ENCODE peak calls at places on chromosomes 4 and X, in six cellular contexts. One of them, this sample, is unnamed.
A peak's percentile ranks its signal among the peaks of the same experiment; 100 is the strongest.

GRCh38 chrX:100494570-100494969 is 84.5 kb upstream of the PCDH19 start:
- DNase-seq in fibroblast of the conjunctiva: no peak
- DNase-seq in stimulated activated CD4-positive, alpha-beta T cell treated with anti-CD3 and anti-CD28 coated beads, Interleukin-15, amount 100 ng/mL, for 1 hour: no peak
- DNase-seq in stimulated activated CD8-positive, alpha-beta memory T cell treated with anti-CD3 and anti-CD28 coated beads, Interleukin-2, amount 100 ng/mL, for 1 hour: no peak
- DNase-seq in NAMALWA: no peak
- DNase-seq in activated gamma-delta T cell treated with anti-CD3 and anti-CD28 coated beads, Interleukin-2, amount 50 U/mL, for 16 hours: no peak
- DNase-seq in this sample: no peak

GRCh38 chr4:10924274-10924673 is 239.7 kb upstream of the CLNK start:
- DNase-seq in NAMALWA: no peak
- DNase-seq in fibroblast of the conjunctiva: no peak
- DNase-seq in stimulated activated CD4-positive, alpha-beta T cell treated with anti-CD3 and anti-CD28 coated beads, Interleukin-15, amount 100 ng/mL, for 1 hour: no peak
- DNase-seq in activated gamma-delta T cell treated with anti-CD3 and anti-CD28 coated beads, Interleukin-2, amount 50 U/mL, for 16 hours: no peak
- DNase-seq in stimulated activated CD8-positive, alpha-beta memory T cell treated with anti-CD3 and anti-CD28 coated beads, Interleukin-2, amount 100 ng/mL, for 1 hour: no peak
- DNase-seq in this sample: no peak

GRCh38 chrX:40192196-40192595 is 94.4 kb upstream of the BCOR start:
- DNase-seq in stimulated activated CD8-positive, alpha-beta memory T cell treated with anti-CD3 and anti-CD28 coated beads, Interleukin-2, amount 100 ng/mL, for 1 hour: no peak
- DNase-seq in fibroblast of the conjunctiva: no peak
- DNase-seq in NAMALWA: no peak
- DNase-seq in activated gamma-delta T cell treated with anti-CD3 and anti-CD28 coated beads, Interleukin-2, amount 50 U/mL, for 16 hours: no peak
- DNase-seq in stimulated activated CD4-positive, alpha-beta T cell treated with anti-CD3 and anti-CD28 coated beads, Interleukin-15, amount 100 ng/mL, for 1 hour: no peak
- DNase-seq in this sample: no peak

GRCh38 chr4:188411805-188412204 is 272.6 kb downstream of the TRIML1 start:
- DNase-seq in NAMALWA: no peak
- DNase-seq in stimulated activated CD4-positive, alpha-beta T cell treated with anti-CD3 and anti-CD28 coated beads, Interleukin-15, amount 100 ng/mL, for 1 hour: no peak
- DNase-seq in stimulated activated CD8-positive, alpha-beta memory T cell treated with anti-CD3 and anti-CD28 coated beads, Interleukin-2, amount 100 ng/mL, for 1 hour: no peak
- DNase-seq in fibroblast of the conjunctiva: no peak
- DNase-seq in activated gamma-delta T cell treated with anti-CD3 and anti-CD28 coated beads, Interleukin-2, amount 50 U/mL, for 16 hours: no peak
- DNase-seq in this sample: no peak

GRCh38 chrX:127317159-127317558 is 497.6 kb downstream of the PRR32 start:
- DNase-seq in stimulated activated CD4-positive, alpha-beta T cell treated with anti-CD3 and anti-CD28 coated beads, Interleukin-15, amount 100 ng/mL, for 1 hour: no peak
- DNase-seq in stimulated activated CD8-positive, alpha-beta memory T cell treated with anti-CD3 and anti-CD28 coated beads, Interleukin-2, amount 100 ng/mL, for 1 hour: no peak
- DNase-seq in fibroblast of the conjunctiva: no peak
- DNase-seq in activated gamma-delta T cell treated with anti-CD3 and anti-CD28 coated beads, Interleukin-2, amount 50 U/mL, for 16 hours: no peak
- DNase-seq in NAMALWA: no peak
- DNase-seq in this sample: no peak

GRCh38 chr4:948936-949300 is 16.7 kb downstream of the TMEM175 start:
- DNase-seq in NAMALWA: no peak
- DNase-seq in stimulated activated CD8-positive, alpha-beta memory T cell treated with anti-CD3 and anti-CD28 coated beads, Interleukin-2, amount 100 ng/mL, for 1 hour: no peak
- DNase-seq in activated gamma-delta T cell treated with anti-CD3 and anti-CD28 coated beads, Interleukin-2, amount 50 U/mL, for 16 hours: no peak
- DNase-seq in fibroblast of the conjunctiva: no peak
- DNase-seq in stimulated activated CD4-positive, alpha-beta T cell treated with anti-CD3 and anti-CD28 coated beads, Interleukin-15, amount 100 ng/mL, for 1 hour: no peak
- DNase-seq in this sample: no peak

GRCh38 chr4:100170986-100171385 is 19.3 kb downstream of the DDIT4L start:
- DNase-seq in activated gamma-delta T cell treated with anti-CD3 and anti-CD28 coated beads, Interleukin-2, amount 50 U/mL, for 16 hours: no peak
- DNase-seq in NAMALWA: no peak
- DNase-seq in stimulated activated CD4-positive, alpha-beta T cell treated with anti-CD3 and anti-CD28 coated beads, Interleukin-15, amount 100 ng/mL, for 1 hour: no peak
- DNase-seq in stimulated activated CD8-positive, alpha-beta memory T cell treated with anti-CD3 and anti-CD28 coated beads, Interleukin-2, amount 100 ng/mL, for 1 hour: no peak
- DNase-seq in fibroblast of the conjunctiva: no peak
- DNase-seq in this sample: no peak

GRCh38 chrX:85109235-85109634 is 105.6 kb downstream of the APOOL start:
- DNase-seq in fibroblast of the conjunctiva: no peak
- DNase-seq in stimulated activated CD4-positive, alpha-beta T cell treated with anti-CD3 and anti-CD28 coated beads, Interleukin-15, amount 100 ng/mL, for 1 hour: no peak
- DNase-seq in activated gamma-delta T cell treated with anti-CD3 and anti-CD28 coated beads, Interleukin-2, amount 50 U/mL, for 16 hours: no peak
- DNase-seq in NAMALWA: peak; percentile 54
- DNase-seq in stimulated activated CD8-positive, alpha-beta memory T cell treated with anti-CD3 and anti-CD28 coated beads, Interleukin-2, amount 100 ng/mL, for 1 hour: no peak
- DNase-seq in this sample: no peak

GRCh38 chrX:10176121-10177003 is 19.6 kb downstream of the CLCN4 start:
- DNase-seq in stimulated activated CD4-positive, alpha-beta T cell treated with anti-CD3 and anti-CD28 coated beads, Interleukin-15, amount 100 ng/mL, for 1 hour: no peak
- DNase-seq in fibroblast of the conjunctiva: no peak
- DNase-seq in NAMALWA: no peak
- DNase-seq in stimulated activated CD8-positive, alpha-beta memory T cell treated with anti-CD3 and anti-CD28 coated beads, Interleukin-2, amount 100 ng/mL, for 1 hour: no peak
- DNase-seq in activated gamma-delta T cell treated with anti-CD3 and anti-CD28 coated beads, Interleukin-2, amount 50 U/mL, for 16 hours: no peak
- DNase-seq in this sample: no peak

GRCh38 chr4:10664408-10664807 is 20.2 kb downstream of the CLNK start:
- DNase-seq in stimulated activated CD8-positive, alpha-beta memory T cell treated with anti-CD3 and anti-CD28 coated beads, Interleukin-2, amount 100 ng/mL, for 1 hour: no peak
- DNase-seq in stimulated activated CD4-positive, alpha-beta T cell treated with anti-CD3 and anti-CD28 coated beads, Interleukin-15, amount 100 ng/mL, for 1 hour: no peak
- DNase-seq in NAMALWA: no peak
- DNase-seq in activated gamma-delta T cell treated with anti-CD3 and anti-CD28 coated beads, Interleukin-2, amount 50 U/mL, for 16 hours: no peak
- DNase-seq in fibroblast of the conjunctiva: peak; percentile 89
- DNase-seq in this sample: no peak

GRCh38 chrX:49266536-49267445 is 2.3 kb upstream of the FOXP3 start:
- DNase-seq in stimulated activated CD8-positive, alpha-beta memory T cell treated with anti-CD3 and anti-CD28 coated beads, Interleukin-2, amount 100 ng/mL, for 1 hour: no peak
- DNase-seq in activated gamma-delta T cell treated with anti-CD3 and anti-CD28 coated beads, Interleukin-2, amount 50 U/mL, for 16 hours: no peak
- DNase-seq in stimulated activated CD4-positive, alpha-beta T cell treated with anti-CD3 and anti-CD28 coated beads, Interleukin-15, amount 100 ng/mL, for 1 hour: no peak
- DNase-seq in fibroblast of the conjunctiva: no peak
- DNase-seq in NAMALWA: no peak
- DNase-seq in this sample: no peak

GRCh38 chr4:55348436-55348835 is 2.4 kb downstream of the SRD5A3 start:
- DNase-seq in NAMALWA: no peak
- DNase-seq in activated gamma-delta T cell treated with anti-CD3 and anti-CD28 coated beads, Interleukin-2, amount 50 U/mL, for 16 hours: no peak
- DNase-seq in stimulated activated CD4-positive, alpha-beta T cell treated with anti-CD3 and anti-CD28 coated beads, Interleukin-15, amount 100 ng/mL, for 1 hour: no peak
- DNase-seq in fibroblast of the conjunctiva: no peak
- DNase-seq in stimulated activated CD8-positive, alpha-beta memory T cell treated with anti-CD3 and anti-CD28 coated beads, Interleukin-2, amount 100 ng/mL, for 1 hour: no peak
- DNase-seq in this sample: no peak

GRCh38 chr4:7565483-7565882 is 130.8 kb upstream of the PSAPL1 start:
- DNase-seq in stimulated activated CD4-positive, alpha-beta T cell treated with anti-CD3 and anti-CD28 coated beads, Interleukin-15, amount 100 ng/mL, for 1 hour: no peak
- DNase-seq in activated gamma-delta T cell treated with anti-CD3 and anti-CD28 coated beads, Interleukin-2, amount 50 U/mL, for 16 hours: no peak
- DNase-seq in stimulated activated CD8-positive, alpha-beta memory T cell treated with anti-CD3 and anti-CD28 coated beads, Interleukin-2, amount 100 ng/mL, for 1 hour: no peak
- DNase-seq in NAMALWA: no peak
- DNase-seq in fibroblast of the conjunctiva: no peak
- DNase-seq in this sample: no peak

This sample was measured in NK-92 treated with Interleukin-12 subunit alpha and Interleukin-12 subunit beta, amount 100 ng/mL, for 24 hours.